ENCODE peak calls at places on chromosome 18, in four cellular contexts. R, I, K and Z are unnamed samples.

GRCh38 chr18:55264108-55264507 is 304.8 kb upstream of the CCDC68 start:
- DNase-seq in R (no peak), I (no peak), K (no peak), Z (no peak)

GRCh38 chr18:8701546-8702118 is 3.7 kb upstream of the MTCL1 start:
- DNase-seq in R (no peak), I (peak), K (no peak), Z (no peak)

GRCh38 chr18:42108071-42108470 is 153.0 kb downstream of the PIK3C3 start:
- DNase-seq in R (no peak), I (no peak), K (no peak), Z (no peak)

GRCh38 chr18:28834889-28835288 is 658.0 kb upstream of the CDH2 start:
- DNase-seq in R (no peak), I (no peak), K (no peak), Z (no peak)

GRCh38 chr18:23935804-23936203 is 78.8 kb upstream of the TTC39C start:
- DNase-seq in R (no peak), I (no peak), K (no peak), Z (no peak)

GRCh38 chr18:45957100-45957499 is 10.0 kb downstream of the EPG5 start:
- DNase-seq in R (no peak), I (no peak), K (no peak), Z (no peak)

GRCh38 chr18:24831871-24832665 is 371.6 kb downstream of the HRH4 start:
- DNase-seq in R (no peak), I (no peak), K (no peak), Z (peak)

GRCh38 chr18:44938396-44939036 is 257.8 kb downstream of the SETBP1 start:
- DNase-seq in R (no peak), I (no peak), K (no peak), Z (no peak)

GRCh38 chr18:59851784-59852399 is 47.9 kb upstream of the PMAIP1 start:
- DNase-seq in R (no peak), I (no peak), K (no peak), Z (no peak)

GRCh38 chr18:36828157-36828629 is 609 bp downstream of the TPGS2 start:
- DNase-seq in R (no peak), I (peak), K (no peak), Z (peak)

GRCh38 chr18:79774111-79774510 is 23.6 kb upstream of the KCNG2 start:
- DNase-seq in R (no peak), I (no peak), K (no peak), Z (no peak)

GRCh38 chr18:34942276-34942675 is 98.9 kb upstream of the MAPRE2 start:
- DNase-seq in R (no peak), I (no peak), K (no peak), Z (no peak)

GRCh38 chr18:3069671-3070433 is 56.9 kb upstream of the LPIN2 start:
- DNase-seq in R (no peak), I (no peak), K (no peak), Z (no peak)

GRCh38 chr18:75128051-75128605 is 80.8 kb downstream of the PTGR3 start:
- DNase-seq in R (no peak), I (no peak), K (no peak), Z (no peak)

GRCh38 chr18:28984731-28985130 is 807.8 kb upstream of the CDH2 start:
- DNase-seq in R (no peak), I (no peak), K (no peak), Z (no peak)

GRCh38 chr18:45760443-45761036 is 36.6 kb downstream of the SLC14A1 start:
- DNase-seq in R (peak), I (no peak), K (no peak), Z (peak)

GRCh38 chr18:49944681-49945080 is 131.3 kb upstream of the ACAA2 start:
- DNase-seq in R (peak), I (no peak), K (no peak), Z (no peak)

GRCh38 chr18:9711361-9712129 is 3.4 kb downstream of the RAB31 start:
- DNase-seq in R (no peak), I (no peak), K (peak), Z (no peak)

GRCh38 chr18:60411715-60412114 is 39.1 kb upstream of the MC4R start:
- DNase-seq in R (no peak), I (no peak), K (no peak), Z (peak)

GRCh38 chr18:2900742-2901404 is 54.1 kb downstream of the EMILIN2 start:
- DNase-seq in R (no peak), I (no peak), K (no peak), Z (no peak)

GRCh38 chr18:58105908-58106673 is 62.1 kb downstream of the NEDD4L start:
- DNase-seq in R (no peak), I (no peak), K (no peak), Z (no peak)
- TF ChIP-seq FOXK2 in R (no peak), I (no peak), K (no peak), Z (no peak)

GRCh38 chr18:76546282-76546572 is 51.2 kb upstream of the ZNF516 start:
- DNase-seq in R (no peak), I (no peak), K (no peak), Z (no peak)
- TF ChIP-seq FOXK2 in R (no peak), I (no peak), K (no peak), Z (no peak)

DNA sequence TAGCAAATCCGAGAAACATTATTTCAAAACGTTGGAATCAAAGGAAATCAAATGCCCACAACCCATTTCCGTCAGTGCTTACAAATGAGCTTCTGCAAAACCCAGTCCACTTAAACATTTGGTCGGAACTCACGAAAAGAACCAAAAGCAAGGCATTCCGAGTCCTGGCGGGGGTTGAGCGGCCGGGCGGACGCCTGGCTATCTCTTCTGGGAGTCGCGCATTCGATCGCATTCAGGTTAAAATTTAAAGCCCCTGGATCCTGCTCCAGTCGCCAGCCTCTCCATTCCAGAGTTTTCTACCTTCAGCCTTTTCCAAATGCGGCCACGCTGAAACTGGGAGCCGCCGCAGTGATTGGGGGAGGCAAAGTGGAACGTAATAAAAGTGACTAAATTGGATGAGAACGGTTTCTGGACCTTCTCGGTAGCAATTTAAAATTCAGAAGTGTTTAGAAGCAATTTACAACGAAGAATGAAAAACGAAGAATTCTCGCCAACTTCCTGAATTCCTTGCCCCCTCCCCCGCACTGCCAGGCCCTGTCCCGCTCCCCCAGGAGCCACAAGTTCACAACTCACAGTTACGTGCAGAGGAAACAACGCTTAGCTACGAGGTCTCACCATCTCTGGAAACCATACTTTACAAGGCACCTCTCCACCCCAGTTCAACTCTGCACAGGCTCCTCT is 1.8 kb upstream of the GATA6 start:
- DNase-seq in R (no peak), I (no peak), K (no peak), Z (peak)
- TF ChIP-seq FOXK2 in R (no peak), I (no peak), K (no peak), Z (no peak)

DNA sequence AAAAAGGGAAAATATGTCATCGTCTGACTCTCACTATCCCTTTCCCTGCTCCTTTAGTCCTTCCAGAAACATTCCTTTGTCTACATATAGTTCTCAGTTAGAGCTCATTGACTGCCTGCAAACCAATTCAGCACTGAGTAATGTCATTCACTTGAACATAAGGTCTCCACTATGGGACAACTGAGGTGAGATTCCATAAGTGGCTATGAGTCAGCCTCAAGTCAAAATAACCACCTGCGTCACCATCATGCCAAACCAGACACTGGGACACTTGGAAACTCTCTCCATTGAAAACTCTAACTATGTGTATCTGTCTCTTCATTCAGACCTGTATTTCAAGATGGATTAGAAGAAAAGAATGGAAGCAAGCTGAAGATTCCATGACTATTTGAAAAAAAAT is 878.0 kb upstream of the PIK3C3 start:
- DNase-seq in R (no peak), I (no peak), K (no peak), Z (no peak)
- TF ChIP-seq FOXK2 in R (no peak), I (no peak), K (no peak), Z (no peak)

DNA sequence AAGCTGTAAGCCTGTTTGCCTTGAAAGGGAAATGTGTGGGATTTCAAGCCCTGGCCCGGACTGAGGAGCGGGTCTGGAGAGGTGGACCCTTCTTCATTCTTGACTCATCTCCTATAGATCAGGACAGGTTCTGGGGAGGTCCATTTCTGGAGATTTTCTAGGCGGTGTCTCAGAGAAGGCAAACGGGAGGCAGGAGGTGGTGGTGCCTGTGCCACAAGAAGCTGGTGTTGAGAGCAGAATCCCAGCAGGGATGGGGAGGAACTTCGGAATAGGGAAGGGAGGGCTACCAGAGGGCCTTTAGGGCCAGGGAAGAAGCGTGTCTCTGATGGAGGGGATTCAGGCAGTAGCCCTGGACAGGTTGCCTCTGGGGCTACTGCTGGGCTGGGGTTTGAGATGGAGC is 93.0 kb downstream of the CTIF start:
- DNase-seq in R (no peak), I (no peak), K (no peak), Z (no peak)
- TF ChIP-seq FOXK2 in R (no peak), I (no peak), K (no peak), Z (no peak)

GRCh38 chr18:58213445-58213844 is 169.4 kb downstream of the NEDD4L start:
- DNase-seq in R (no peak), I (no peak), K (no peak), Z (no peak)
- TF ChIP-seq FOXK2 in R (no peak), I (no peak), K (no peak), Z (no peak)